ENCODE peak calls at places on chromosomes 1 and 21, in four cellular contexts. One of them, this sample, is unnamed.

GRCh38 chr1:150156868-150157603 is 7.3 kb downstream of the PLEKHO1 start:
- DNase-seq in heart right ventricle: no peak
- DNase-seq in naive thymus-derived CD4-positive, alpha-beta T cell: no peak
- DNase-seq in nephron progenitor cell: no peak
- DNase-seq in this sample: no peak

GRCh38 chr1:9626201-9626608 is 25.3 kb upstream of the PIK3CD start:
- DNase-seq in nephron progenitor cell: no peak
- DNase-seq in naive thymus-derived CD4-positive, alpha-beta T cell: no peak
- DNase-seq in heart right ventricle: no peak
- DNase-seq in this sample: no peak

GRCh38 chr1:2233997-2234761 is 6.1 kb downstream of the SKI start:
- DNase-seq in heart right ventricle: peak
- DNase-seq in nephron progenitor cell: no peak
- DNase-seq in naive thymus-derived CD4-positive, alpha-beta T cell: peak
- DNase-seq in this sample: peak

GRCh38 chr1:196309386-196309785 is 298.9 kb downstream of the KCNT2 start:
- DNase-seq in naive thymus-derived CD4-positive, alpha-beta T cell: no peak
- DNase-seq in heart right ventricle: no peak
- DNase-seq in nephron progenitor cell: no peak
- DNase-seq in this sample: no peak

GRCh38 chr1:153842006-153842471 is 66.8 kb downstream of the SLC27A3 start:
- DNase-seq in naive thymus-derived CD4-positive, alpha-beta T cell: no peak
- DNase-seq in nephron progenitor cell: no peak
- DNase-seq in heart right ventricle: no peak
- DNase-seq in this sample: no peak

GRCh38 chr21:41064951-41065350 is 103.0 kb upstream of the BACE2 start:
- DNase-seq in nephron progenitor cell: no peak
- DNase-seq in naive thymus-derived CD4-positive, alpha-beta T cell: no peak
- DNase-seq in heart right ventricle: no peak
- DNase-seq in this sample: no peak

GRCh38 chr21:33327792-33328433 is 3.1 kb downstream of the IFNAR1 start:
- DNase-seq in naive thymus-derived CD4-positive, alpha-beta T cell: no peak
- DNase-seq in heart right ventricle: no peak
- DNase-seq in nephron progenitor cell: no peak
- DNase-seq in this sample: no peak

GRCh38 chr21:29637553-29637952 is 302.2 kb downstream of the GRIK1 start:
- DNase-seq in heart right ventricle: no peak
- DNase-seq in nephron progenitor cell: no peak
- DNase-seq in naive thymus-derived CD4-positive, alpha-beta T cell: no peak
- DNase-seq in this sample: no peak

GRCh38 chr1:30324251-30325084 is 398.9 kb downstream of the MATN1 start:
- DNase-seq in heart right ventricle: no peak
- DNase-seq in naive thymus-derived CD4-positive, alpha-beta T cell: no peak
- DNase-seq in nephron progenitor cell: no peak
- DNase-seq in this sample: no peak

GRCh38 chr1:212667223-212668139 is 32.2 kb downstream of the BATF3 start:
- DNase-seq in nephron progenitor cell: no peak
- DNase-seq in heart right ventricle: no peak
- DNase-seq in naive thymus-derived CD4-positive, alpha-beta T cell: no peak
- DNase-seq in this sample: peak

GRCh38 chr1:210441028-210441427 is 112.3 kb downstream of the HHAT start:
- DNase-seq in naive thymus-derived CD4-positive, alpha-beta T cell: no peak
- DNase-seq in heart right ventricle: no peak
- DNase-seq in nephron progenitor cell: no peak
- DNase-seq in this sample: no peak

GRCh38 chr1:206004269-206004800 is 1.1 kb upstream of the RAB7B start:
- DNase-seq in heart right ventricle: no peak
- DNase-seq in nephron progenitor cell: no peak
- DNase-seq in naive thymus-derived CD4-positive, alpha-beta T cell: no peak
- DNase-seq in this sample: no peak